ENCODE peak calls at places on chromosomes 11 and 22, in ten cellular contexts. One of them, this sample, is unnamed.

GRCh38 chr22:46107089-46107664 is 43.1 kb upstream of the PPARA start:
- DNase-seq in kidney: peak; percentile 95
- DNase-seq in body of pancreas: peak; percentile 95
- DNase-seq in tibial artery: no peak
- DNase-seq in left ventricle myocardium inferior: no peak
- DNase-seq in Panc1: no peak
- DNase-seq in dorsolateral prefrontal cortex: peak; percentile 75
- DNase-seq in prostate gland: peak; percentile 88
- DNase-seq in iPS DF 6.9: no peak
- DNase-seq in uterus: peak; percentile 66
- DNase-seq in this sample: no peak

GRCh38 chr22:27223317-27224177 is 566.2 kb downstream of the MIAT start:
- DNase-seq in tibial artery: no peak
- DNase-seq in left ventricle myocardium inferior: no peak
- DNase-seq in Panc1: no peak
- DNase-seq in body of pancreas: no peak
- DNase-seq in iPS DF 6.9: no peak
- DNase-seq in uterus: peak; percentile 39
- DNase-seq in kidney: no peak
- DNase-seq in dorsolateral prefrontal cortex: no peak
- DNase-seq in prostate gland: no peak
- DNase-seq in this sample: no peak

GRCh38 chr11:79198203-79198897 is 242.5 kb downstream of the TENM4 start:
- DNase-seq in tibial artery: no peak
- DNase-seq in body of pancreas: no peak
- DNase-seq in Panc1: no peak
- DNase-seq in prostate gland: no peak
- DNase-seq in left ventricle myocardium inferior: no peak
- DNase-seq in dorsolateral prefrontal cortex: no peak
- DNase-seq in iPS DF 6.9: no peak
- DNase-seq in kidney: no peak
- DNase-seq in uterus: no peak
- DNase-seq in this sample: no peak

GRCh38 chr11:107741044-107741823 is 29.4 kb upstream of the SLN start:
- DNase-seq in tibial artery: no peak
- DNase-seq in kidney: no peak
- DNase-seq in left ventricle myocardium inferior: no peak
- DNase-seq in prostate gland: peak; percentile 4
- DNase-seq in iPS DF 6.9: peak; percentile 27
- DNase-seq in dorsolateral prefrontal cortex: no peak
- DNase-seq in Panc1: peak; percentile 39
- DNase-seq in body of pancreas: peak; percentile 6
- DNase-seq in uterus: no peak
- DNase-seq in this sample: peak; percentile 54

GRCh38 chr11:10382518-10382917 is 72.5 kb upstream of the AMPD3 start:
- DNase-seq in tibial artery: no peak
- DNase-seq in uterus: no peak
- DNase-seq in kidney: no peak
- DNase-seq in prostate gland: no peak
- DNase-seq in dorsolateral prefrontal cortex: no peak
- DNase-seq in body of pancreas: no peak
- DNase-seq in left ventricle myocardium inferior: no peak
- DNase-seq in iPS DF 6.9: no peak
- DNase-seq in Panc1: no peak
- DNase-seq in this sample: peak; percentile 71

GRCh38 chr11:130478204-130478701 is 29.8 kb downstream of the ADAMTS15 start:
- DNase-seq in Panc1: peak; percentile 25
- DNase-seq in body of pancreas: peak; percentile 43
- DNase-seq in dorsolateral prefrontal cortex: no peak
- DNase-seq in kidney: peak; percentile 93
- DNase-seq in iPS DF 6.9: no peak
- DNase-seq in left ventricle myocardium inferior: peak; percentile 78
- DNase-seq in tibial artery: peak; percentile 82
- DNase-seq in uterus: peak; percentile 86
- DNase-seq in prostate gland: no peak
- DNase-seq in this sample: no peak

GRCh38 chr11:27524155-27524554 is 17.6 kb upstream of the LIN7C start:
- DNase-seq in kidney: no peak
- DNase-seq in iPS DF 6.9: peak; percentile 43
- DNase-seq in body of pancreas: no peak
- DNase-seq in prostate gland: no peak
- DNase-seq in Panc1: no peak
- DNase-seq in uterus: no peak
- DNase-seq in dorsolateral prefrontal cortex: no peak
- DNase-seq in left ventricle myocardium inferior: no peak
- DNase-seq in tibial artery: no peak
- DNase-seq in this sample: peak; percentile 48

GRCh38 chr11:130211781-130212401 is 52.3 kb downstream of the ST14 start:
- DNase-seq in left ventricle myocardium inferior: no peak
- DNase-seq in uterus: no peak
- DNase-seq in prostate gland: no peak
- DNase-seq in Panc1: no peak
- DNase-seq in iPS DF 6.9: no peak
- DNase-seq in kidney: peak; percentile 56
- DNase-seq in tibial artery: no peak
- DNase-seq in dorsolateral prefrontal cortex: peak; percentile 2
- DNase-seq in body of pancreas: peak; percentile 7
- DNase-seq in this sample: peak; percentile 39

GRCh38 chr22:50047346-50047745 is 10.8 kb downstream of the TTLL8 start:
- DNase-seq in Panc1: no peak
- DNase-seq in dorsolateral prefrontal cortex: no peak
- DNase-seq in uterus: no peak
- DNase-seq in kidney: peak; percentile 64
- DNase-seq in tibial artery: no peak
- DNase-seq in body of pancreas: no peak
- DNase-seq in prostate gland: no peak
- DNase-seq in iPS DF 6.9: no peak
- DNase-seq in left ventricle myocardium inferior: no peak
- DNase-seq in this sample: no peak

GRCh38 chr22:19824197-19825015 is 30.3 kb downstream of the GNB1L start:
- DNase-seq in left ventricle myocardium inferior: no peak
- DNase-seq in iPS DF 6.9: no peak
- DNase-seq in Panc1: no peak
- DNase-seq in dorsolateral prefrontal cortex: peak; percentile 2
- DNase-seq in prostate gland: no peak
- DNase-seq in uterus: no peak
- DNase-seq in kidney: peak; percentile 74
- DNase-seq in tibial artery: no peak
- DNase-seq in body of pancreas: no peak
- DNase-seq in this sample: peak; percentile 47

GRCh38 chr11:92753161-92753560 is 216.3 kb upstream of the MTNR1B start:
- DNase-seq in iPS DF 6.9: no peak
- DNase-seq in kidney: no peak
- DNase-seq in uterus: no peak
- DNase-seq in body of pancreas: no peak
- DNase-seq in prostate gland: no peak
- DNase-seq in left ventricle myocardium inferior: no peak
- DNase-seq in Panc1: no peak
- DNase-seq in tibial artery: no peak
- DNase-seq in dorsolateral prefrontal cortex: no peak
- DNase-seq in this sample: no peak

GRCh38 chr11:70420008-70420464 is 21.7 kb downstream of the CTTN start:
- DNase-seq in tibial artery: no peak
- DNase-seq in kidney: no peak
- DNase-seq in left ventricle myocardium inferior: no peak
- DNase-seq in prostate gland: no peak
- DNase-seq in uterus: no peak
- DNase-seq in iPS DF 6.9: no peak
- DNase-seq in dorsolateral prefrontal cortex: no peak
- DNase-seq in Panc1: no peak
- DNase-seq in body of pancreas: no peak
- DNase-seq in this sample: no peak

GRCh38 chr11:3964935-3965511 is 109.6 kb downstream of the STIM1 start:
- DNase-seq in iPS DF 6.9: no peak
- DNase-seq in dorsolateral prefrontal cortex: no peak
- DNase-seq in body of pancreas: no peak
- DNase-seq in prostate gland: no peak
- DNase-seq in Panc1: no peak
- DNase-seq in tibial artery: no peak
- DNase-seq in uterus: no peak
- DNase-seq in kidney: no peak
- DNase-seq in left ventricle myocardium inferior: no peak
- DNase-seq in this sample: no peak

GRCh38 chr11:76307416-76307815 is 73.5 kb downstream of the THAP12 start:
- DNase-seq in dorsolateral prefrontal cortex: no peak
- DNase-seq in body of pancreas: no peak
- DNase-seq in left ventricle myocardium inferior: peak; percentile 55
- DNase-seq in kidney: no peak
- DNase-seq in tibial artery: no peak
- DNase-seq in iPS DF 6.9: no peak
- DNase-seq in prostate gland: no peak
- DNase-seq in uterus: no peak
- DNase-seq in Panc1: no peak
- DNase-seq in this sample: no peak

GRCh38 chr11:84909740-84910139 is 717.4 kb downstream of the DLG2 start:
- DNase-seq in body of pancreas: no peak
- DNase-seq in prostate gland: no peak
- DNase-seq in tibial artery: no peak
- DNase-seq in uterus: no peak
- DNase-seq in dorsolateral prefrontal cortex: no peak
- DNase-seq in Panc1: no peak
- DNase-seq in iPS DF 6.9: no peak
- DNase-seq in left ventricle myocardium inferior: no peak
- DNase-seq in kidney: no peak
- DNase-seq in this sample: no peak

GRCh38 chr11:10673476-10674062 is 20.0 kb downstream of the IRAG1 start:
- DNase-seq in tibial artery: no peak
- DNase-seq in body of pancreas: no peak
- DNase-seq in kidney: no peak
- DNase-seq in dorsolateral prefrontal cortex: no peak
- DNase-seq in prostate gland: no peak
- DNase-seq in Panc1: no peak
- DNase-seq in uterus: no peak
- DNase-seq in iPS DF 6.9: no peak
- DNase-seq in left ventricle myocardium inferior: no peak
- DNase-seq in this sample: no peak

GRCh38 chr11:66607126-66607834 is 9.2 kb upstream of the RBM14 start:
- DNase-seq in kidney: no peak
- DNase-seq in uterus: peak; percentile 74
- DNase-seq in Panc1: no peak
- DNase-seq in tibial artery: peak; percentile 80
- DNase-seq in left ventricle myocardium inferior: peak; percentile 51
- DNase-seq in dorsolateral prefrontal cortex: peak; percentile 38
- DNase-seq in iPS DF 6.9: no peak
- DNase-seq in prostate gland: peak; percentile 84
- DNase-seq in body of pancreas: peak; percentile 87
- DNase-seq in this sample: no peak

GRCh38 chr11:110762596-110762995 is 50.4 kb upstream of the ARHGAP20 start:
- DNase-seq in iPS DF 6.9: no peak
- DNase-seq in kidney: no peak
- DNase-seq in uterus: no peak
- DNase-seq in left ventricle myocardium inferior: no peak
- DNase-seq in tibial artery: no peak
- DNase-seq in prostate gland: no peak
- DNase-seq in dorsolateral prefrontal cortex: no peak
- DNase-seq in Panc1: no peak
- DNase-seq in body of pancreas: no peak
- DNase-seq in this sample: no peak

GRCh38 chr22:41468381-41469217 is at the start of the genes ACO2 and PHF5A:
- DNase-seq in uterus: peak; percentile 98
- DNase-seq in left ventricle myocardium inferior: peak; percentile 98
- DNase-seq in Panc1: peak; percentile 98
- DNase-seq in tibial artery: peak; percentile 97
- DNase-seq in prostate gland: peak; percentile 97
- DNase-seq in body of pancreas: peak; percentile 98
- DNase-seq in dorsolateral prefrontal cortex: peak; percentile 98
- DNase-seq in kidney: peak; percentile 99
- DNase-seq in iPS DF 6.9: peak; percentile 97
- DNase-seq in this sample: peak; percentile 85

DNA sequence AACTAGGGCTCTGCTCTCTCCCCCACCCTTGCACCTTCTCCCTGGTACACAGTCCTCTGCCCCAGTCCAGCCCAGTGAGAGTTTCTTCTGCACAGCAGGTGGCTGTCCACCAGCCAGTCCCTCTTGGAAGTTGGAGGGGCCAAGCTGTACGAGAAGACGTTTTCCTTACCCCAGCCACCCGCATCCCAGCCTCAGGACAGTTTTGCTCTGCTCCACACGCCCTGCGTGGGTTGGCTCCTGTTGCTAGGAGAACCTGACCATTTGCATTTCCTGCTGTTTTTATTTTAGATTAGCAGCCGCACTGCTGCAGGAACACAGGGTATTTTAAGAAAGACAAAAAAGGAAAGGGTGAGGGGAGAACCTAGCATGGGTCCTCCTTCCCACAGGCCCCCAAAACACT is 17.6 kb upstream of the NRGN start:
- DNase-seq in body of pancreas: no peak
- DNase-seq in dorsolateral prefrontal cortex: no peak
- DNase-seq in kidney: no peak
- DNase-seq in prostate gland: no peak
- DNase-seq in left ventricle myocardium inferior: no peak
- DNase-seq in tibial artery: no peak
- DNase-seq in iPS DF 6.9: no peak
- DNase-seq in Panc1: no peak
- DNase-seq in uterus: no peak
- DNase-seq in this sample: no peak
- H3K4me3 ChIP-seq in body of pancreas: no peak overlapping the region
- H3K4me3 ChIP-seq in dorsolateral prefrontal cortex: no peak overlapping the region
- H3K4me3 ChIP-seq in kidney: no peak overlapping the region
- H3K4me3 ChIP-seq in prostate gland: no peak overlapping the region
- H3K4me3 ChIP-seq in left ventricle myocardium inferior: no peak overlapping the region
- H3K4me3 ChIP-seq in tibial artery: no peak overlapping the region
- H3K4me3 ChIP-seq in iPS DF 6.9: no peak overlapping the region
- H3K4me3 ChIP-seq in Panc1: no peak overlapping the region
- H3K4me3 ChIP-seq in uterus: no peak overlapping the region
- H3K4me3 ChIP-seq in this sample: no peak overlapping the region

GRCh38 chr11:64317325-64317960 is at the start of gene TRMT112:
- DNase-seq in prostate gland: peak; percentile 99
- DNase-seq in tibial artery: peak; percentile 99
- DNase-seq in Panc1: peak; percentile 97
- DNase-seq in iPS DF 6.9: peak; percentile 97
- DNase-seq in left ventricle myocardium inferior: peak; percentile 94
- DNase-seq in body of pancreas: peak; percentile 98
- DNase-seq in kidney: peak; percentile 98
- DNase-seq in uterus: peak; percentile 95
- DNase-seq in dorsolateral prefrontal cortex: peak; percentile 95
- DNase-seq in this sample: peak; percentile 89
- H3K4me3 ChIP-seq in prostate gland: peak within 1 kb of the TSS; percentile 80
- H3K4me3 ChIP-seq in tibial artery: peak within 1 kb of the TSS; percentile 85
- H3K4me3 ChIP-seq in Panc1: peak within 1 kb of the TSS; percentile 74
- H3K4me3 ChIP-seq in iPS DF 6.9: peak within 1 kb of the TSS; percentile 67
- H3K4me3 ChIP-seq in left ventricle myocardium inferior: peak within 1 kb of the TSS; percentile 82
- H3K4me3 ChIP-seq in body of pancreas: peak within 1 kb of the TSS; percentile 66
- H3K4me3 ChIP-seq in kidney: peak within 1 kb of the TSS; percentile 89
- H3K4me3 ChIP-seq in uterus: peak within 1 kb of the TSS; percentile 75
- H3K4me3 ChIP-seq in dorsolateral prefrontal cortex: peak within 1 kb of the TSS; percentile 80
- H3K4me3 ChIP-seq in this sample: peak within 1 kb of the TSS; percentile 78

GRCh38 chr11:93849201-93849600 is 1.2 kb downstream of the VSTM5 start:
- DNase-seq in tibial artery: no peak
- DNase-seq in kidney: no peak
- DNase-seq in uterus: no peak
- DNase-seq in iPS DF 6.9: no peak
- DNase-seq in dorsolateral prefrontal cortex: no peak
- DNase-seq in prostate gland: no peak
- DNase-seq in left ventricle myocardium inferior: no peak
- DNase-seq in Panc1: no peak
- DNase-seq in body of pancreas: no peak
- DNase-seq in this sample: no peak
- H3K4me3 ChIP-seq in tibial artery: no peak overlapping the region
- H3K4me3 ChIP-seq in kidney: no peak overlapping the region
- H3K4me3 ChIP-seq in uterus: no peak overlapping the region
- H3K4me3 ChIP-seq in iPS DF 6.9: no peak overlapping the region
- H3K4me3 ChIP-seq in dorsolateral prefrontal cortex: peak overlapping the region; percentile 74
- H3K4me3 ChIP-seq in prostate gland: no peak overlapping the region
- H3K4me3 ChIP-seq in left ventricle myocardium inferior: peak overlapping the region; percentile 68
- H3K4me3 ChIP-seq in Panc1: no peak overlapping the region
- H3K4me3 ChIP-seq in body of pancreas: no peak overlapping the region
- H3K4me3 ChIP-seq in this sample: no peak overlapping the region

GRCh38 chr11:31813242-31813960 is 2.3 kb upstream of the PAX6 start:
- DNase-seq in Panc1: no peak
- DNase-seq in kidney: no peak
- DNase-seq in body of pancreas: no peak
- DNase-seq in iPS DF 6.9: no peak
- DNase-seq in uterus: no peak
- DNase-seq in left ventricle myocardium inferior: no peak
- DNase-seq in dorsolateral prefrontal cortex: no peak
- DNase-seq in tibial artery: no peak
- DNase-seq in prostate gland: no peak
- DNase-seq in this sample: peak; percentile 52
- H3K4me3 ChIP-seq in Panc1: no peak overlapping the region
- H3K4me3 ChIP-seq in kidney: peak overlapping the region; percentile 45
- H3K4me3 ChIP-seq in body of pancreas: peak overlapping the region; percentile 31
- H3K4me3 ChIP-seq in iPS DF 6.9: peak overlapping the region; percentile 23
- H3K4me3 ChIP-seq in uterus: no peak overlapping the region
- H3K4me3 ChIP-seq in left ventricle myocardium inferior: peak overlapping the region; percentile 68
- H3K4me3 ChIP-seq in dorsolateral prefrontal cortex: peak overlapping the region; percentile 69
- H3K4me3 ChIP-seq in tibial artery: peak overlapping the region; percentile 42
- H3K4me3 ChIP-seq in prostate gland: peak overlapping the region; percentile 18
- H3K4me3 ChIP-seq in this sample: peak overlapping the region; percentile 34

This sample was measured in H1.